ENCODE peak calls at places on chromosome 3, in nine cellular contexts. E is A549, J is HepG2, L is esophagus squamous epithelium, G is lower leg skin, I is uterus, S is Peyer's patch, C is IMR-90, X is breast epithelium. Y is an unnamed sample.

GRCh38 chr3:96264701-96265100 is 549.7 kb upstream of the EPHA6 start:
- DNase-seq in G (no peak), I (no peak), X (no peak), L (no peak), J (no peak), E (no peak), C (no peak), S (no peak), Y (no peak)

GRCh38 chr3:183400352-183400751 is 28.1 kb downstream of the MCF2L2 start:
- DNase-seq in L (no peak), I (no peak), X (no peak), C (no peak), S (no peak), G (no peak), J (no peak), E (no peak), Y (no peak)

GRCh38 chr3:149971403-149972075 is 844 bp upstream of the PFN2 start:
- DNase-seq in J (peak; percentile 15), S (peak; percentile 73), C (peak; percentile 64), G (peak; percentile 89), I (peak; percentile 68), X (peak; percentile 46), L (no peak), E (no peak), Y (peak; percentile 34)

GRCh38 chr3:152317956-152318355 is 49.2 kb downstream of the MBNL1 start:
- DNase-seq in G (no peak), J (no peak), I (no peak), L (no peak), E (no peak), X (no peak), S (no peak), C (peak; percentile 87), Y (no peak)

GRCh38 chr3:62370112-62371031 is 3.0 kb downstream of the FEZF2 start:
- DNase-seq in J (no peak), X (no peak), C (no peak), G (no peak), L (no peak), I (no peak), S (no peak), E (no peak), Y (no peak)

GRCh38 chr3:127706785-127707351 is 34.1 kb downstream of the ABTB1 start:
- DNase-seq in X (no peak), I (peak; percentile 6), S (peak; percentile 32), J (no peak), L (no peak), E (no peak), G (peak; percentile 74), C (no peak), Y (no peak)

GRCh38 chr3:134652409-134652831 is 1.6 kb upstream of the KY start:
- DNase-seq in C (peak; percentile 29), I (no peak), E (no peak), G (no peak), J (no peak), X (no peak), L (no peak), S (no peak), Y (no peak)

GRCh38 chr3:108051005-108051404 is 39.8 kb downstream of the CD47 start:
- DNase-seq in C (peak; percentile 61), J (no peak), S (no peak), X (no peak), L (no peak), E (peak; percentile 2), I (no peak), G (no peak), Y (no peak)

GRCh38 chr3:42505849-42506410 is 3.5 kb downstream of the VIPR1 start:
- DNase-seq in E (no peak), X (peak; percentile 14), G (peak; percentile 76), L (no peak), J (no peak), I (peak; percentile 4), S (peak; percentile 37), C (no peak), Y (no peak)

GRCh38 chr3:48404440-48405342 is 25.2 kb downstream of the PLXNB1 start:
- DNase-seq in J (no peak), G (peak; percentile 85), C (no peak), L (no peak), S (peak; percentile 36), X (peak; percentile 27), I (peak; percentile 12), E (no peak), Y (peak; percentile 0)

GRCh38 chr3:128590948-128591347 is 59.7 kb downstream of the RPN1 start:
- DNase-seq in J (peak; percentile 58), I (no peak), C (no peak), G (no peak), S (no peak), L (no peak), X (no peak), E (no peak), Y (no peak)

GRCh38 chr3:168696119-168696518 is 600.4 kb upstream of the GOLIM4 start:
- DNase-seq in X (no peak), S (no peak), G (no peak), L (no peak), I (no peak), E (no peak), J (no peak), C (no peak), Y (no peak)

GRCh38 chr3:168951368-168951767 is 712.1 kb downstream of the MECOM start:
- DNase-seq in I (no peak), J (peak; percentile 24), C (no peak), X (no peak), S (no peak), G (no peak), L (no peak), E (no peak), Y (no peak)

GRCh38 chr3:37814547-37814946 is 47.1 kb upstream of the CTDSPL start:
- DNase-seq in E (no peak), J (no peak), I (no peak), L (no peak), G (peak; percentile 1), C (peak; percentile 31), S (no peak), X (no peak), Y (no peak)

GRCh38 chr3:191961529-191961928 is 500.6 kb downstream of the PYDC2 start:
- DNase-seq in X (no peak), J (no peak), L (no peak), S (no peak), E (no peak), I (no peak), G (no peak), C (no peak), Y (no peak)
- TF ChIP-seq POLR2A in X (no peak), J (no peak), L (no peak), S (no peak), E (no peak), I (no peak), G (no peak), C (no peak), Y (no peak)

DNA sequence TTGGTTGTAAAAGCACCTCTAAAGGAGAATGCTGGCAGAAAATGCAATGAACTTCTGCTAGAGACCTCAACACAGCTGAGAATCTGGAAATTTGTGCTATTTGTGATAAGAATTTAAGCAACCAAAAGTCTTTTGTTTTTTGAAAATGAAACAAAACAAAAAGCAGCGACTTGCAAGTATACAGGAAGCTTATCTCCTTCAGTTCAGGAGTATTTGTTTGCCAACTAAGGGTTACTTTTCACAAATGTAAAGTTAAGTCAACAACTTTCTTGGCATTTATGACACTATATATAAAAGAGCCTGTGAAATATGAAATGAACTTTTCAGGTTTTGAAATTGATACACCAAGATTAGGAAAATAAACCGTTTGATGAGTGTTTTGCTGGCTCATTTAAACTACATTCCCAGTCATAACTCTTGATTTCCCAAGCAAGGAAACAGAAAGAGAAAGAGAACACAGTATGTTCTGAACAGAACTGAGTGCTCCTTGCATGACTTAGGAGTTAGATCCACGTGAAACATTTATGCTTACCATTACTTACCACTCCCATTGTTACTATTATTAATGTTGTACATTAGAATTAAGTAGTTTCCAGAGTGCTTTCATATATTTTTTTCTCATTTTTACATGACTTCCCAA is 92.3 kb upstream of the COL8A1 start:
- DNase-seq in G (no peak), I (no peak), S (no peak), E (no peak), C (peak; percentile 45), L (no peak), J (no peak), X (no peak), Y (no peak)
- TF ChIP-seq POLR2A in G (no peak), I (no peak), S (no peak), E (no peak), C (no peak), L (no peak), J (no peak), X (no peak), Y (no peak)

GRCh38 chr3:142027713-142028112 is 121.6 kb downstream of the TFDP2 start:
- DNase-seq in L (no peak), J (no peak), E (peak; percentile 6), I (no peak), G (no peak), S (peak; percentile 54), C (no peak), X (no peak), Y (no peak)

GRCh38 chr3:142029791-142030190 is 119.6 kb downstream of the TFDP2 start:
- DNase-seq in C (no peak), G (no peak), S (no peak), E (no peak), I (no peak), X (no peak), J (no peak), L (no peak), Y (no peak)

GRCh38 chr3:142027295-142027694 is 122.0 kb downstream of the TFDP2 start:
- DNase-seq in L (no peak), C (no peak), J (no peak), S (no peak), E (no peak), G (no peak), X (no peak), I (no peak), Y (no peak)

GRCh38 chr3:142029052-142029642 is 120.2 kb downstream of the TFDP2 start:
- DNase-seq in G (no peak), C (no peak), S (no peak), J (no peak), L (no peak), E (no peak), I (no peak), X (no peak), Y (no peak)

GRCh38 chr3:142028174-142028833 is 121.0 kb downstream of the TFDP2 start:
- DNase-seq in X (no peak), G (no peak), S (no peak), E (peak; percentile 68), J (no peak), I (peak; percentile 34), L (no peak), C (peak; percentile 90), Y (peak; percentile 33)
- TF ChIP-seq POLR2A in X (no peak), G (no peak), S (no peak), E (no peak), J (no peak), I (no peak), L (no peak), C (no peak), Y (no peak)

DNA sequence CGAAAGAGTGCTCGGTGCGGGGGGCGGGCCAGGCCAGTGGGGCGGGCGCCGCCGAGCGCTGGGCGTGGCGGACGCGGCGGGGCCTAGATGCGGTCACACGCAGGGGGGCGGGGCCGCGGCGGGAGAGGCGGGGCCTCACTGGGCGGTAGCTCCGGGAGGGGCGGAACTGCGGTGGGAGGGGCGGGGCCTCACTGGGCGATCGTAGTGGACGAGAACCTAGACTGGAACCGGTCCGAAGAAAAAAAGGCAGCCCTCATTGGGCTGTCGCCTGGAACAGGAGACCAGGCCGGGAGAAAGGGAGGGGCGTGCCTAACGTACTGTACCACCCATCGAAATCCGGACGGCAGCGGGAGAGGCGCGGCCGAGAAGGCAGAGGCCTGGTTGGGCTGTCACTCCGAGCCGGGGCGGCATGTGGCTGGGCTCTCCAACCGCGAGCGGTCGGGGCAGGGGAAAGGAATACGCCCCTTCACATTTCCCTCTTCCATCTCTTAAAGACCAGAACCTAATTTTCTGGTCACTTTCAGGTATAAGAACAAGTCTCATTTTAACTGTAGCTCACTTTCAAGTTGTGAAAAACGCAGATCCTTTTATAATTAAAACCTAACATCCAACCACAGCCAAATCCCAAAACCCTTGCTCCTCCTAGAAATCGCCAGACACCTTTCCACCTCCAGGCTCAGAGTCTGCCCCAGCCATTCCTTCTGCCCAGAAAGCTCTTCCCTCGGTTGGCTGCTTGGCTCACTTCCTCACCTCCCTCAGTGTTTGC is at the start of gene ANO10:
- DNase-seq in I (peak; percentile 99), C (peak; percentile 99), X (peak; percentile 98), J (peak; percentile 97), E (peak; percentile 97), G (peak; percentile 99), S (peak; percentile 99), L (peak; percentile 86), Y (peak; percentile 90)
- TF ChIP-seq POLR2A in I (peak; percentile 94), C (no peak), X (peak; percentile 54), J (peak; percentile 78), E (peak; percentile 52), G (no peak), S (no peak), L (peak; percentile 39), Y (peak; percentile 65)

Y was measured in H54.